ENCODE peak calls at places on chromosomes 13 and 19, in five cellular contexts. B is H9, P is H1, Z is IMR-90, X is mesenchymal stem cell. U is an unnamed sample.

GRCh38 chr13:97125051-97125809 is 96.9 kb upstream of the MBNL2 start:
- DNase-seq in Z (peak), B (no peak), P (no peak), X (peak), U (no peak)

GRCh38 chr19:2270572-2271515 is 11.1 kb downstream of the PEAK3 start:
- DNase-seq in X (peak), Z (peak), B (no peak), P (no peak), U (no peak)

GRCh38 chr13:77691871-77692270 is 5.6 kb upstream of the SLAIN1 start:
- DNase-seq in Z (no peak), X (no peak), B (no peak), P (no peak), U (no peak)

GRCh38 chr19:58330458-58330857 is 3.7 kb downstream of the ZSCAN22 start:
- DNase-seq in B (no peak), X (peak), Z (peak), P (no peak), U (no peak)

GRCh38 chr19:655691-656090 is 7.3 kb downstream of the RNF126 start:
- DNase-seq in P (no peak), B (no peak), Z (no peak), X (no peak), U (no peak)

GRCh38 chr13:82477436-82477835 is 1404.8 kb downstream of the SLITRK1 start:
- DNase-seq in P (no peak), B (no peak), X (no peak), Z (no peak), U (no peak)

GRCh38 chr13:110557610-110558305 is 3.8 kb downstream of the RAB20 start:
- DNase-seq in P (no peak), B (no peak), Z (no peak), X (no peak), U (no peak)

GRCh38 chr13:35720290-35720689 is 243.8 kb upstream of the MAB21L1 start:
- DNase-seq in B (no peak), Z (no peak), X (no peak), P (no peak), U (no peak)

GRCh38 chr13:30869491-30869890 is 36.6 kb upstream of the MEDAG start:
- DNase-seq in B (no peak), Z (peak), X (no peak), P (no peak), U (no peak)

GRCh38 chr13:112065521-112065866 is 1.5 kb upstream of the SOX1 start:
- DNase-seq in B (no peak), X (no peak), P (no peak), Z (no peak), U (no peak)

GRCh38 chr13:51729853-51730553 is 74.0 kb downstream of the DHRS12 start:
- DNase-seq in P (no peak), X (peak), Z (peak), B (no peak), U (no peak)

GRCh38 chr13:110248449-110249143 is 58.4 kb downstream of the COL4A1 start:
- DNase-seq in Z (no peak), X (no peak), B (no peak), P (no peak), U (no peak)

GRCh38 chr13:98174995-98175394 is 2.1 kb downstream of the RNF113B start:
- DNase-seq in P (no peak), B (no peak), X (peak), Z (peak), U (no peak)

GRCh38 chr13:48644951-48645350 is 8.8 kb upstream of the CYSLTR2 start:
- DNase-seq in P (no peak), B (no peak), X (no peak), Z (no peak), U (no peak)

GRCh38 chr19:10915511-10916091 is 12.8 kb downstream of the YIPF2 start:
- DNase-seq in Z (peak), P (no peak), B (peak), X (peak), U (no peak)

GRCh38 chr13:40026741-40027140 is 371.3 kb downstream of the COG6 start:
- DNase-seq in P (no peak), X (no peak), B (no peak), Z (no peak), U (no peak)

GRCh38 chr19:50358483-50359431 is 6.7 kb downstream of the NAPSA start:
- DNase-seq in Z (peak), P (no peak), X (no peak), B (no peak), U (no peak)

GRCh38 chr19:3154957-3155736 is 19.3 kb downstream of the GNA15 start:
- DNase-seq in P (no peak), X (peak), B (no peak), Z (peak), U (no peak)

GRCh38 chr13:105033999-105034398 is 1501.5 kb downstream of the EFNB2 start:
- DNase-seq in X (no peak), B (no peak), P (no peak), Z (no peak), U (no peak)

GRCh38 chr13:46617885-46618284 is 64.9 kb downstream of the LRCH1 start:
- DNase-seq in P (no peak), X (no peak), B (no peak), Z (no peak), U (no peak)

GRCh38 chr13:58480011-58480410 is 848.5 kb downstream of the PCDH17 start:
- DNase-seq in X (no peak), Z (no peak), B (no peak), P (no peak), U (no peak)

GRCh38 chr19:36973021-36973843 is 57.1 kb downstream of the ZNF568 start:
- DNase-seq in X (peak), P (peak), B (peak), Z (peak), U (peak)

GRCh38 chr19:7435602-7436001 is 53.2 kb downstream of the PEX11G start:
- DNase-seq in P (no peak), Z (no peak), B (no peak), X (no peak), U (no peak)

GRCh38 chr13:97723655-97724054 is 229.8 kb upstream of the IPO5 start:
- DNase-seq in X (no peak), B (no peak), Z (no peak), P (no peak), U (no peak)

GRCh38 chr13:92575782-92576181 is 650.8 kb upstream of the GPC6 start:
- DNase-seq in X (no peak), Z (no peak), B (no peak), P (no peak), U (no peak)

GRCh38 chr13:75771818-75772217 is 135.7 kb downstream of the LMO7 start:
- DNase-seq in X (peak), B (no peak), P (no peak), Z (peak), U (no peak)

GRCh38 chr19:48480151-48480475 is 10.9 kb downstream of the CYTH2 start:
- DNase-seq in Z (no peak), P (no peak), X (no peak), B (no peak), U (no peak)

GRCh38 chr13:20901668-20902437 is 693 bp downstream of the XPO4 start:
- DNase-seq in Z (peak), P (no peak), B (peak), X (peak), U (no peak)

GRCh38 chr13:44969858-44970484 is 19.3 kb downstream of the NUFIP1 start:
- DNase-seq in Z (peak), X (peak), P (no peak), B (no peak), U (peak)

GRCh38 chr13:79530270-79530669 is 49.3 kb downstream of the NDFIP2 start:
- DNase-seq in B (no peak), P (no peak), X (no peak), Z (no peak), U (no peak)

GRCh38 chr13:26759907-26760834 is at the start of gene GPR12:
- DNase-seq in B (no peak), P (no peak), Z (no peak), X (no peak), U (no peak)

GRCh38 chr13:106297283-106297682 is 238.2 kb downstream of the EFNB2 start:
- DNase-seq in P (no peak), B (no peak), X (no peak), Z (no peak), U (no peak)

GRCh38 chr13:34654682-34655081 is 287.4 kb upstream of the NBEA start:
- DNase-seq in X (no peak), Z (no peak), P (no peak), B (no peak), U (no peak)

GRCh38 chr19:13054605-13055212 is 47.9 kb downstream of the LYL1 start:
- DNase-seq in Z (no peak), P (no peak), B (no peak), X (no peak), U (no peak)

GRCh38 chr13:77300176-77301141 is 26.4 kb downstream of the MYCBP2 start:
- DNase-seq in Z (peak), P (no peak), X (peak), B (no peak), U (no peak)

GRCh38 chr13:42906257-42906656 is 85.8 kb downstream of the EPSTI1 start:
- DNase-seq in Z (no peak), B (no peak), X (no peak), P (no peak), U (no peak)
- H3K23ac ChIP-seq in Z (no peak), B (no peak), X (no peak), P (no peak), U (no peak)

GRCh38 chr19:9000933-9001332 is 9.3 kb downstream of the MUC16 start:
- DNase-seq in P (no peak), B (no peak), X (no peak), Z (no peak), U (no peak)
- H3K23ac ChIP-seq in P (no peak), B (no peak), X (no peak), Z (no peak), U (peak)

GRCh38 chr19:41914191-41914834 is 13.9 kb downstream of the ERFL start:
- DNase-seq in B (no peak), Z (no peak), P (no peak), X (no peak), U (no peak)

GRCh38 chr19:41915248-41916032 is 12.8 kb downstream of the ERFL start:
- DNase-seq in B (no peak), X (no peak), P (no peak), Z (no peak), U (no peak)

GRCh38 chr19:41917676-41918075 is 10.6 kb downstream of the ERFL start:
- DNase-seq in B (no peak), P (no peak), X (no peak), Z (no peak), U (no peak)

GRCh38 chr19:41914906-41915247 is 13.4 kb downstream of the ERFL start:
- DNase-seq in Z (no peak), B (no peak), P (no peak), X (no peak), U (no peak)

GRCh38 chr19:41916033-41916424 is 12.2 kb downstream of the ERFL start:
- DNase-seq in Z (no peak), B (no peak), X (no peak), P (no peak), U (no peak)
- H3K23ac ChIP-seq in Z (peak), B (peak), X (no peak), P (peak), U (peak)

DNA sequence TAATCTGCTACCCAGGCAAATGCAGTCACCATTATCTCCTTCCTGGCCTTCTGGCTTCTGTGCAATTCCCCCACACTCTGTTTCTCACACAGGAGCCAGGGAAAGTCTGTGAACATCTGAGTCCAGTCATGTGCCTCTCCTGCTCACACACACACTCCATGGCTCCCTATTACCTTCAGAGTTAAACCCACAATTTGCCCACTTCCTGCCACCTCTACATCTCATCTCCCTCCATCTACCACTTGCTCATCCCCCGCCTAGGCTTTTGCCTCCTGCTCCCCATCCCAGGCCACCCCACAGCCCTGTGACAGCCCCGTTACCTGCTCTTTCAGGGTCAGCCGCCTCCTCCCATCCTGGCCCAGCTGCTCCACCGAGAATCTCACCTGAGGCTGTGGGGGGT is 13.5 kb downstream of the IL12RB1 start:
- DNase-seq in P (no peak), B (no peak), Z (no peak), X (no peak), U (no peak)
- H3K23ac ChIP-seq in P (no peak), B (no peak), Z (no peak), X (no peak), U (no peak)

GRCh38 chr13:101640797-101641400 is 188.4 kb downstream of the ITGBL1 start:
- DNase-seq in P (no peak), B (no peak), Z (peak), X (peak), U (no peak)

GRCh38 chr13:101634142-101634541 is 181.7 kb downstream of the ITGBL1 start:
- DNase-seq in B (no peak), X (no peak), P (no peak), Z (no peak), U (no peak)

DNA sequence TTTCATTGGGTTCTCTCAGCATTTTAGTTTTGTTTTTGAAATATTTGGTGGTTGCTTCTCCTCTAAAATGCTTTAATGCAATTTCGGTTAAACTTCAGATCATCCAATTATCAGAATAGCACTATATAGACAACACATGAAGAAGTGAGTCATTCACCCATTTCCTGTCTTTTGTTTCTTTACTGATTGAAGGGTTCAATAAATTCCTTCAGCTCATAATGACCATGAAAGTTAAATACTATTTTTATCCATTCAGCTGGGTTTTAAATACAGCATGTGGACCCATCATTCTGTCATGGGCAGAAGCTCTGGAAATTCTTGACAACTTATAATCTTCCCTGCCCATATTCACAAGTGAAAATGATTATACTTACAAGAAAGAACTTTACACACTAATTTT is 187.2 kb downstream of the ITGBL1 start:
- DNase-seq in P (no peak), Z (no peak), B (no peak), X (no peak), U (no peak)
- H3K23ac ChIP-seq in P (no peak), Z (no peak), B (no peak), X (no peak), U (no peak)

GRCh38 chr13:95226476-95226875 is 74.8 kb downstream of the ABCC4 start:
- DNase-seq in X (no peak), Z (no peak), P (no peak), B (no peak), U (no peak)
- H3K23ac ChIP-seq in X (no peak), Z (no peak), P (no peak), B (no peak), U (no peak)

GRCh38 chr19:45643927-45644771 is 5.0 kb upstream of the EML2 start:
- DNase-seq in Z (no peak), X (no peak), P (no peak), B (no peak), U (no peak)
- H3K23ac ChIP-seq in Z (no peak), X (no peak), P (no peak), B (no peak), U (no peak)

DNA sequence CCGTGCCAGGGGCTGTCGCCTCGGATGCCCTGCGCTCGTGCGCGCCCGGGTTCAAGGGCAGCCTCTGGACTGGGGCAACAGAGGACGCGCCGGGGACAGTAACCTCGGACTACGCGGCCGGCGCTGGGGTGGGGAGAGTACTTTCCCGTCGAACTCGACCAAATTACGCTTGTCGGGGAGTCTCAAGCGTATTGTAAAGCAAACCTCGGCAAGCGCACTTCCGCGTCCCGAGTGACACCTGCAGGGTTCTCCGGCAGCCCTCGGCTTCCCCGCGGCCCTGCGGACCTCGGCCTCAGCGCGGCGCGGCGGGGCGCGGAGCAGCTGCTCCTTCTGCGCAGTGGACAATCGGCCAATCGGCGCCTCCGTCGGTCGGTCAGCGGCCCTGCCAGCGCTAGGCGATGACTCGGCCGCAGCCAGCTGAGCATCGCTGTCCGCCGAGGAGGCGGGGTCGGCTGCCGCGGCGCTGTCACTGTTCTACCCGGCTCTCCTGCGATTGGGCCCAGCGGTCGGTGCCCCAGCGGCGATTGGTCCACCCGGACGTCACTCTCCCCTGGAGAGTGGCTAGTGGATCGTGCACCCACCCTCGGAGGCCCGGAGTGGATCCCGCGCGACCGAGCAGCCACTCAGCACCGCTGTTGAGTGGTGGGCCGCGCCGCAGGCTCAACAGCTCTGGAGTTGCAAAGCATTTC is at the start of gene SLC46A3:
- DNase-seq in Z (peak), P (peak), X (peak), B (peak), U (peak)
- H3K23ac ChIP-seq in Z (peak), P (no peak), X (no peak), B (no peak), U (no peak)

U was measured in neuronal stem cell.